ENCODE peak calls at places on chromosomes 4 and X, in four cellular contexts. L, G, V and R are unnamed samples.
A peak's percentile ranks its signal among the peaks of the same experiment; 100 is the strongest.

GRCh38 chr4:17558941-17559708 is 17.9 kb upstream of the LAP3 start:
- DNase-seq in L (no peak), G (no peak), V (no peak), R (no peak)

GRCh38 chr4:78529569-78530209 is 21.9 kb upstream of the ANXA3 start:
- DNase-seq in V (no peak), G (no peak), L (no peak), R (no peak)

GRCh38 chr4:163111588-163111987 is 55.1 kb downstream of the NAF1 start:
- DNase-seq in V (peak; percentile 53), L (no peak), G (no peak), R (no peak)

GRCh38 chrX:17081535-17081934 is 135.1 kb downstream of the REPS2 start:
- DNase-seq in G (peak; percentile 9), L (no peak), V (no peak), R (no peak)

GRCh38 chr4:94208268-94208667 is 603 bp downstream of the SMARCAD1 start:
- DNase-seq in L (no peak), G (no peak), V (no peak), R (no peak)

GRCh38 chr4:137968956-137969709 is 273.0 kb downstream of the SLC7A11 start:
- DNase-seq in V (peak; percentile 88), G (no peak), L (no peak), R (no peak)

GRCh38 chrX:136310411-136310810 is 9.6 kb downstream of the ADGRG4 start:
- DNase-seq in V (peak; percentile 83), L (no peak), G (peak; percentile 3), R (peak; percentile 5)

GRCh38 chr4:37767546-37767945 is 58.9 kb upstream of the PGM2 start:
- DNase-seq in V (no peak), L (no peak), G (no peak), R (no peak)

GRCh38 chrX:48945517-48946348 is 11.7 kb downstream of the OTUD5 start:
- DNase-seq in G (peak; percentile 23), V (peak; percentile 56), L (peak; percentile 63), R (no peak)

GRCh38 chrX:19133784-19134183 is 11.5 kb upstream of the ADGRG2 start:
- DNase-seq in V (no peak), G (no peak), L (no peak), R (no peak)

GRCh38 chr4:16598241-16599224 is 299.9 kb downstream of the LDB2 start:
- DNase-seq in G (no peak), L (no peak), V (peak; percentile 32), R (no peak)

GRCh38 chr4:30821275-30821674 is 101.1 kb downstream of the PCDH7 start:
- DNase-seq in G (no peak), V (no peak), L (no peak), R (no peak)

GRCh38 chr4:65893957-65894755 is 223.9 kb upstream of the EPHA5 start:
- DNase-seq in L (no peak), V (no peak), G (no peak), R (no peak)

GRCh38 chr4:151555151-151555945 is 146.4 kb downstream of the FHIP1A start:
- DNase-seq in V (no peak), L (no peak), G (no peak), R (no peak)

GRCh38 chr4:108160741-108161352 is 7.9 kb downstream of the LEF1 start:
- DNase-seq in V (no peak), G (no peak), L (no peak), R (no peak)

GRCh38 chr4:128351502-128351901 is 63.9 kb upstream of the PGRMC2 start:
- DNase-seq in L (no peak), V (no peak), G (no peak), R (no peak)

GRCh38 chrX:276588-277171 is 4.5 kb upstream of the PLCXD1 start:
- DNase-seq in V (no peak), G (peak; percentile 87), L (no peak), R (no peak)

GRCh38 chrX:118240359-118240758 is 105.5 kb upstream of the WDR44 start:
- DNase-seq in L (no peak), V (no peak), G (no peak), R (no peak)

GRCh38 chrX:20059467-20060128 is 57.1 kb downstream of the MAP7D2 start:
- DNase-seq in V (peak; percentile 3), L (no peak), G (no peak), R (no peak)

GRCh38 chrX:12058087-12058486 is 80.2 kb upstream of the FRMPD4 start:
- DNase-seq in V (no peak), G (no peak), L (no peak), R (no peak)

GRCh38 chr4:149961876-149962597 is 116.2 kb upstream of the DCLK2 start:
- DNase-seq in L (no peak), G (no peak), V (no peak), R (no peak)

GRCh38 chrX:2696698-2697215 is 5.7 kb downstream of the CD99 start:
- DNase-seq in V (no peak), G (no peak), L (no peak), R (no peak)

GRCh38 chr4:10201356-10202223 is 85.0 kb upstream of the WDR1 start:
- DNase-seq in G (no peak), V (no peak), L (no peak), R (no peak)

GRCh38 chr4:179872751-179873150 is 2370.5 kb upstream of the TENM3 start:
- DNase-seq in L (no peak), V (no peak), G (no peak), R (no peak)

GRCh38 chr4:43251760-43252317 is 359.3 kb downstream of the GRXCR1 start:
- DNase-seq in V (no peak), L (no peak), G (no peak), R (no peak)

GRCh38 chr4:31187979-31188378 is 467.8 kb downstream of the PCDH7 start:
- DNase-seq in L (no peak), V (no peak), G (no peak), R (no peak)

GRCh38 chrX:115260330-115260729 is 26.4 kb upstream of the LRCH2 start:
- DNase-seq in G (no peak), L (no peak), V (no peak), R (no peak)

GRCh38 chr4:159239534-159239933 is 136.7 kb downstream of the RAPGEF2 start:
- DNase-seq in L (no peak), G (no peak), V (no peak), R (no peak)

GRCh38 chr4:610411-611261 is 14.7 kb upstream of the PDE6B start:
- DNase-seq in G (peak; percentile 82), V (peak; percentile 48), L (no peak), R (no peak)

GRCh38 chrX:70289168-70289792 is 447 bp downstream of the PDZD11 start:
- DNase-seq in G (no peak), L (no peak), V (no peak), R (no peak)

GRCh38 chrX:70293621-70294020 is 3.7 kb downstream of the KIF4A start:
- DNase-seq in L (no peak), V (no peak), G (no peak), R (no peak)

GRCh38 chrX:70292788-70293187 is 2.9 kb downstream of the KIF4A start:
- DNase-seq in V (no peak), L (no peak), G (no peak), R (no peak)

GRCh38 chrX:70289793-70290770 is at the start of the genes KIF4A and PDZD11:
- DNase-seq in V (peak; percentile 87), L (peak; percentile 80), G (peak; percentile 77), R (peak; percentile 34)
- H4K8ac ChIP-seq in V (no peak within 1 kb of the TSS), L (no peak within 1 kb of the TSS), G (peak within 1 kb of the TSS; percentile 92), R (no peak within 1 kb of the TSS)

GRCh38 chr4:55546633-55547460 is at the start of gene CLOCK:
- DNase-seq in V (peak; percentile 93), L (peak; percentile 86), G (peak; percentile 75), R (peak; percentile 92)

GRCh38 chr4:55545133-55545532 is 1.6 kb downstream of the CLOCK start:
- DNase-seq in G (no peak), V (peak; percentile 22), L (no peak), R (no peak)

GRCh38 chr4:55547918-55548317 is 1.2 kb upstream of the CLOCK start:
- DNase-seq in G (no peak), L (no peak), V (no peak), R (no peak)

GRCh38 chr4:55547461-55547770 is 707 bp upstream of the CLOCK start:
- DNase-seq in G (peak; percentile 37), V (no peak), L (no peak), R (no peak)

DNA sequence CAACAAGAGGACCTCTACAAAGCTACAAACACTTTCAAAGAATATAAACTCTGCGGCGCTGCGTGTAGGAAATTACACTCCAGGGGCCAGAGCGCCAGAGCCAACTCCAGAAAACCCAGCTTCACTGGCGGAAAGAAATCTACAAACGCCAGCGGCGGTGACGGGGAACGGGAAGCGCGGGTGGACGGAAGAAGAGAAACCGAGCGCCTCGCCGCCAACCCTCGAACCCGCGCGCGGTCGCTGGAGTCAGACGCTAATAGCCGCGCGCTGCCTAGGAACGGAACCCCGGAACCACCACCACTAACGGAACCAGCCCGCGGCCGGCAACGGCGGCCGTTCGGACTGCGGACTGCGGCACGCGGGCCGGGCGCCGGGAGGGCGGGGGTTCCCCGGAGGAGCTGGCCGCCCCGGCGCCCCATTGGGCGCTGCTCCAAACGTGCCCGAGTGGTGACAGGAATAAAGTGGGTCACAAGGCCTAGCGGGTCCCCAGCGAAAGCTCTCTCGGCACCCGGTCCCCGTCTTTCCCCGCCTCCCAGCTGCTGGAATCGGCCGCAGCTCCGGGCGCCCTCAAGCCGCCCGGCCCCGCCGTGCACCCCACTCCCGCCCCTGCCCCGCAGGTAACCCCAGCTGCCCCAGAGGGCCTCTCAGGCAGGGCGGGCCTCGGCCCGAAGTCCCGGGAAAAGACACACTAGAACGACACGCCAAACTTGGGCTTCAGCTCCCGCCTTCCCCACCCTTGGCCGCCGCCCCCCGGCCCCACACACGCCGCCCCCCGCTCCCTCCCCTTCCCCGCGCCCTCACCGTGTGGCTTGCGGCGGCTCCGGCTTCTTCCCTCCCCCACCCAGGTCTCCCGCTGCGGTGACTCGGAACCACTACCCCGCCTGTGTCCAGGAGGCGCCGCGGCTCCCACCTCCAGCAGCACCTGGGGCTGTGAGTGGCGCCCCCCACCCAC is 752 bp downstream of the CLOCK start:
- DNase-seq in L (peak; percentile 55), V (peak; percentile 74), G (peak; percentile 69), R (no peak)
- H3K79me2 ChIP-seq in L (peaks cover 9% of the 10 kb centered on the region), V (peaks cover 13% of the 10 kb centered on the region), G (peaks cover 9% of the 10 kb centered on the region), R (no peaks in the 10 kb centered on the region)

DNA sequence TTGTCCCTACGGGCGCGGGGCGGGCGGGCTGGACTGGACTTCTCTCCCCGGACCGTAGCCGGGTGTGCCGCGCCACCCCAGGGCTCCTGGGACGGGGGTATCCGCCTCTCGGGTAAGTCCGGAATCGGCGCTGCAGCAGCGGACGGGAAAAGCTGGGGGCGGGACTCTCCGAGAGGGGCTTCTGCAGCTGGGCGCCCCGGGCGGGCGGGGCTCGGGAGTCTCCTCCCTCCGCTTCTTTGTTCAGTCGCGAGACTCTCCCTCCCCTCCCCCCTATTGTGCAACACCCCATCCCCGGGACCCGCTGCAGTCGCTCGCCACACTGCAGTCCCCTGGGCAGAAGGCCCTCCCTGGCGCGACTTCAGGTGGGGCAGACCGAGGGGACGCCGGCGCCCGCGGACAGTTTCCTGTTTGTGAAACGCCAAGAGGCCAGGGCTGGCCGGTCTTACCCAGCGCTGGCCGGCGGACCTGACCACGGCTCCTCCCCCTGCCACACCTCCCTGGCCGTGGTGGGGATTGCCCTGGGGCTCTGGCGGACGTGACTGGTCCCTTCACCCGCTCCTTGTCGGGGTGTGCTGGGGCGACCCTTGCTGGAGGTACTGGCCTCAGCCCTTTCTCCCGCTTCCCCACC is 966 bp downstream of the CCNG2 start:
- DNase-seq in L (peak; percentile 94), V (peak; percentile 95), G (peak; percentile 91), R (peak; percentile 72)
- H4K8ac ChIP-seq in L (no peak overlapping the region), V (no peak overlapping the region), G (peak overlapping the region; percentile 91), R (peak overlapping the region; percentile 100)

GRCh38 chr4:184460495-184461285 is 13.7 kb downstream of the IRF2 start:
- DNase-seq in V (no peak), L (no peak), G (no peak), R (no peak)
- H3K79me2 ChIP-seq in V (no peaks in the 10 kb centered on the region), L (peaks cover 5% of the 10 kb centered on the region), G (no peaks in the 10 kb centered on the region), R (no peaks in the 10 kb centered on the region)

GRCh38 chr4:75671802-75672421 is 1.3 kb downstream of the G3BP2 start:
- DNase-seq in V (no peak), G (no peak), L (no peak), R (no peak)
- H4K8ac ChIP-seq in V (no peak overlapping the region), G (peak overlapping the region; percentile 79), L (no peak overlapping the region), R (no peak overlapping the region)

GRCh38 chr4:140126261-140126660 is 27.7 kb downstream of the MAML3 start:
- DNase-seq in L (no peak), V (no peak), G (no peak), R (no peak)
- H3K79me2 ChIP-seq in L (no peaks in the 10 kb centered on the region), V (peaks cover 5% of the 10 kb centered on the region), G (no peaks in the 10 kb centered on the region), R (no peaks in the 10 kb centered on the region)